ENCODE peak calls at places on chromosome 19, in four cellular contexts. A is heart right ventricle, M is tibial nerve, B is Karpas-422. W is an unnamed sample.
A peak's percentile ranks its signal among the peaks of the same experiment; 100 is the strongest.

GRCh38 chr19:30492581-30492980 is 120.4 kb downstream of the ZNF536 start:
- DNase-seq in A (no peak), M (no peak), B (no peak), W (no peak)

GRCh38 chr19:34430738-34431625 is 2.8 kb downstream of the UBA2 start:
- DNase-seq in A (no peak), M (no peak), B (peak; percentile 82), W (no peak)

GRCh38 chr19:3075605-3076431 is 13.5 kb upstream of the TLE5 start:
- DNase-seq in A (peak; percentile 70), M (no peak), B (peak; percentile 84), W (peak; percentile 65)

GRCh38 chr19:46654621-46655152 is 6.3 kb downstream of the DACT3 start:
- DNase-seq in A (no peak), M (no peak), B (no peak), W (peak; percentile 76)

GRCh38 chr19:40332669-40333068 is 15.5 kb downstream of the C19orf47 start:
- DNase-seq in A (no peak), M (no peak), B (no peak), W (no peak)

GRCh38 chr19:12464769-12465725 is 19.6 kb downstream of the ZNF709 start:
- DNase-seq in A (no peak), M (no peak), B (no peak), W (no peak)

GRCh38 chr19:1272423-1273262 is 2.7 kb upstream of the FAM174C start:
- DNase-seq in A (no peak), M (no peak), B (no peak), W (no peak)

GRCh38 chr19:5466814-5467291 is 11.6 kb downstream of the ZNRF4 start:
- DNase-seq in A (peak; percentile 34), M (no peak), B (no peak), W (no peak)

GRCh38 chr19:2230029-2230531 is 6.0 kb downstream of the PLEKHJ1 start:
- DNase-seq in A (no peak), M (no peak), B (no peak), W (no peak)

GRCh38 chr19:47156861-47157454 is 26.3 kb downstream of the SAE1 start:
- DNase-seq in A (no peak), M (no peak), B (no peak), W (no peak)

GRCh38 chr19:1084024-1084868 is 10.9 kb downstream of the POLR2E start:
- DNase-seq in A (no peak), M (no peak), B (no peak), W (no peak)

GRCh38 chr19:33246729-33247440 is 21.2 kb upstream of the SLC7A10 start:
- DNase-seq in A (no peak), M (no peak), B (no peak), W (no peak)

GRCh38 chr19:35856001-35856400 is 710 bp upstream of the KIRREL2 start:
- DNase-seq in A (no peak), M (no peak), B (no peak), W (no peak)

GRCh38 chr19:988081-988480 is 3.9 kb downstream of the WDR18 start:
- DNase-seq in A (no peak), M (no peak), B (no peak), W (no peak)

GRCh38 chr19:17943284-17944221 is 10.7 kb downstream of the CCDC124 start:
- DNase-seq in A (no peak), M (no peak), B (no peak), W (no peak)

GRCh38 chr19:18495204-18495911 is 26.5 kb downstream of the ELL start:
- DNase-seq in A (no peak), M (no peak), B (no peak), W (no peak)

GRCh38 chr19:30651066-30651465 is 278.9 kb downstream of the ZNF536 start:
- DNase-seq in A (no peak), M (no peak), B (no peak), W (no peak)

GRCh38 chr19:18090545-18091216 is 3.9 kb upstream of the IL12RB1 start:
- DNase-seq in A (no peak), M (no peak), B (no peak), W (no peak)

GRCh38 chr19:19051478-19052213 is 12.1 kb upstream of the SLC25A42 start:
- DNase-seq in A (no peak), M (no peak), B (no peak), W (no peak)

GRCh38 chr19:50535672-50536071 is 22.0 kb upstream of the ASPDH start:
- DNase-seq in A (no peak), M (no peak), B (no peak), W (no peak)

GRCh38 chr19:48325265-48325910 is at the start of gene EMP3:
- DNase-seq in A (peak; percentile 81), M (peak; percentile 79), B (peak; percentile 87), W (peak; percentile 88)

GRCh38 chr19:41877916-41878905 is 1.1 kb downstream of the CD79A start:
- DNase-seq in A (no peak), M (no peak), B (peak; percentile 69), W (no peak)

GRCh38 chr19:35882074-35882832 is 13.9 kb downstream of the APLP1 start:
- DNase-seq in A (no peak), M (peak; percentile 80), B (peak; percentile 88), W (peak; percentile 60)

GRCh38 chr19:1251233-1251502 is 2.8 kb downstream of the MIDN start:
- DNase-seq in A (no peak), M (no peak), B (no peak), W (peak; percentile 78)

GRCh38 chr19:57559008-57559403 is 657 bp downstream of the ZNF550 start:
- DNase-seq in A (peak; percentile 18), M (no peak), B (peak; percentile 61), W (no peak)

GRCh38 chr19:50039968-50040367 is 14.2 kb downstream of the ZNF473 start:
- DNase-seq in A (no peak), M (no peak), B (no peak), W (no peak)

GRCh38 chr19:45123440-45123850 is 30.5 kb downstream of the PPP1R37 start:
- DNase-seq in A (no peak), M (no peak), B (no peak), W (no peak)

GRCh38 chr19:17255150-17255621 is 9.4 kb downstream of the USHBP1 start:
- DNase-seq in A (no peak), M (no peak), B (no peak), W (no peak)

GRCh38 chr19:19361075-19361594 is 40.5 kb downstream of the MAU2 start:
- DNase-seq in A (peak; percentile 68), M (peak; percentile 85), B (peak; percentile 91), W (peak; percentile 78)

GRCh38 chr19:6519289-6519688 is 11.5 kb upstream of the TNFSF9 start:
- DNase-seq in A (no peak), M (no peak), B (peak; percentile 42), W (no peak)

GRCh38 chr19:6510618-6511017 is 8.5 kb upstream of the TUBB4A start:
- DNase-seq in A (no peak), M (no peak), B (peak; percentile 33), W (no peak)

GRCh38 chr19:6516659-6517291 is 14.1 kb upstream of the TNFSF9 start:
- DNase-seq in A (peak; percentile 94), M (peak; percentile 83), B (peak; percentile 96), W (peak; percentile 73)

GRCh38 chr19:6514926-6515325 is 12.8 kb upstream of the TUBB4A start:
- DNase-seq in A (no peak), M (no peak), B (peak; percentile 31), W (no peak)

GRCh38 chr19:6516018-6516658 is 14.0 kb upstream of the TUBB4A start:
- DNase-seq in A (peak; percentile 91), M (peak; percentile 91), B (peak; percentile 93), W (peak; percentile 68)
- H3K27ac ChIP-seq in A (peak overlapping the region; percentile 77), M (peak overlapping the region; percentile 86), B (no peak overlapping the region), W (peak overlapping the region; percentile 64)

GRCh38 chr19:56098731-56099577 is 22.1 kb downstream of the ZNF787 start:
- DNase-seq in A (peak; percentile 4), M (no peak), B (no peak), W (no peak)

GRCh38 chr19:56101746-56102535 is 19.2 kb downstream of the ZNF787 start:
- DNase-seq in A (peak; percentile 5), M (no peak), B (no peak), W (no peak)

GRCh38 chr19:56097776-56098175 is 23.3 kb downstream of the ZNF787 start:
- DNase-seq in A (peak; percentile 5), M (no peak), B (no peak), W (no peak)

GRCh38 chr19:56101095-56101494 is 20.0 kb downstream of the ZNF787 start:
- DNase-seq in A (peak; percentile 16), M (no peak), B (no peak), W (no peak)

DNA sequence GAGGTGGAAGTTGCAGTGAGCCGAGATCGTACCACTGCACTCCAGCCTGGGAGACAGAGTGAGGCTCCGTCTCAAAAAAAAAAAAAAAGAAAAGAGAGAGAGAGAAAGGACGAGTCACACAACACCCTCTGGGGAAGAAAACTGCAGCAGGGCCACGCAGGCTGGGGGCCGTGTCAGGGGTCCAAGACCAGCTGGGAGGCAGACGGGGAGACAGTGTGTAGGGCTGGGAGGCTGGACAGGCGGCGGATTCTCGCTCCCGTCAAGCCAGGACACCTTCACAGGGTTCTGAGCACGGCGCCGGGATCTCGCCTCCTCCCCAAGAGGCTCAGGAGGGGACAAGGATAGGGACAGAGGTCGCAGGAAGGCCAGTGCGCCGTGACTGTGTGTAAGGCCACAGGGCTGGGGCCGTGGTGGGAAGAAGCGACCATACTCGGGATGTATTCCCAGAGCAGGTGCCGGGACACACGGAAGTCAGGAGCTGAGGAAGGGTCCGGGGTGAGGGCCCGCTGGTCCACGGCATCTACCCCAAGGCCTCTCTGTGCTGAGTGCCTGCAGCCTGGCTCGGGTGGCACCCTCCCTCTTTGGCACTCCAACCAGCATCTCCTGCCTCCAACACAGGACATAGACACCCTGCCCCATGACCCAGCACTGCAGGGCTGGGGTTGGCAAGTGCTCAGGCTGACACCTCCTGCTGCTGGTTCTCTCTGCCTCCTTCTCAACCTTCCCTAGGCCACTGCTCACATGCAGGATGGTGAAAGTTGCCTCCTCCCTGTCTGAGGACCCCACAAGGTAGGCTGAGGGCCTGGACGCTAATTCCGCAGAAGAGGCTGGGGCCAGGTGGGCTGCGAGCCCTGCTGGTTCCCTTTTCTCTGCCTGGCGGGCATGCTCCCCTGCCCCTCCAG is 21.2 kb downstream of the ZNF787 start:
- DNase-seq in A (peak; percentile 6), M (no peak), B (no peak), W (no peak)
- H3K9me3 ChIP-seq in A (no peaks in the 10 kb centered on the region), M (no peaks in the 10 kb centered on the region), B (no peaks in the 10 kb centered on the region), W (no peaks in the 10 kb centered on the region)

GRCh38 chr19:24054044-24054935 is 32.7 kb upstream of the ZNF254 start:
- DNase-seq in A (no peak), M (no peak), B (no peak), W (no peak)

GRCh38 chr19:24053601-24054000 is 33.4 kb upstream of the ZNF254 start:
- DNase-seq in A (no peak), M (no peak), B (no peak), W (no peak)

GRCh38 chr19:24055548-24055947 is 31.4 kb upstream of the ZNF254 start:
- DNase-seq in A (no peak), M (no peak), B (no peak), W (no peak)

GRCh38 chr19:24051516-24051915 is 35.5 kb upstream of the ZNF254 start:
- DNase-seq in A (no peak), M (no peak), B (no peak), W (no peak)

DNA sequence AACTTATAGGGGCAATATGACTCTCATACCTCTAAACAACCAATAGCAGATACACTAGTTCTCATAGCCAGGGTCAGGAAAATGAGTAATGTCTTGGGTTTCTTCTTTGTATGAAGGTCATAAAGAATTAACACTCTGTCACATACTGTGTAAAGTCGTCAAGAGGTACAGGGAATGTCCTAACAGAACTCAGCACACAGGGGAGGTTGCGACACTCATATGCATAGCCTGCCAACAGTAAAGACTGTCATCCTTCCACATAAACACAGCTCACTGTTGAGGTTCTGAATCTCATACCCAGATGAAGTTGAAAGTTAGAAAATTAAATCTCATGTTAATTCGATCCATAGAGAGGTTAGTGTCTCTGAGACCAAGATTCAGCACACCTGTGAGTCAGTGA is 34.2 kb upstream of the ZNF254 start:
- DNase-seq in A (no peak), M (no peak), B (no peak), W (no peak)
- H3K27ac ChIP-seq in A (no peak overlapping the region), M (no peak overlapping the region), B (no peak overlapping the region), W (no peak overlapping the region)

GRCh38 chr19:52603558-52604207 is 33.6 kb downstream of the ZNF701 start:
- DNase-seq in A (no peak), M (no peak), B (no peak), W (no peak)
- H3K9me3 ChIP-seq in A (peaks cover 39% of the 10 kb centered on the region), M (no peaks in the 10 kb centered on the region), B (peaks cover 7% of the 10 kb centered on the region), W (no peaks in the 10 kb centered on the region)